ENCODE peak calls at places on chromosomes 13 and 19, in seven cellular contexts. One of them, this sample, is unnamed.

GRCh38 chr13:36377822-36378480 is 31.8 kb upstream of the SPART start:
- DNase-seq in A549: no peak
- DNase-seq in CD8-positive, alpha-beta T cell: no peak
- DNase-seq in GM10248: no peak
- DNase-seq in bronchial epithelial cell: peak; percentile 28
- DNase-seq in type B pancreatic cell: no peak
- DNase-seq in lower lobe of right lung: no peak
- DNase-seq in this sample: no peak

GRCh38 chr19:45419396-45419795 is 4.3 kb downstream of the ERCC1 start:
- DNase-seq in lower lobe of right lung: no peak
- DNase-seq in GM10248: peak; percentile 86
- DNase-seq in type B pancreatic cell: no peak
- DNase-seq in bronchial epithelial cell: no peak
- DNase-seq in A549: no peak
- DNase-seq in CD8-positive, alpha-beta T cell: no peak
- DNase-seq in this sample: peak; percentile 81

GRCh38 chr13:49262634-49263033 is 14.9 kb downstream of the CDADC1 start:
- DNase-seq in A549: no peak
- DNase-seq in GM10248: no peak
- DNase-seq in type B pancreatic cell: no peak
- DNase-seq in lower lobe of right lung: no peak
- DNase-seq in bronchial epithelial cell: no peak
- DNase-seq in CD8-positive, alpha-beta T cell: no peak
- DNase-seq in this sample: no peak

GRCh38 chr19:30443531-30444252 is 71.5 kb downstream of the ZNF536 start:
- DNase-seq in GM10248: no peak
- DNase-seq in CD8-positive, alpha-beta T cell: no peak
- DNase-seq in A549: no peak
- DNase-seq in bronchial epithelial cell: no peak
- DNase-seq in type B pancreatic cell: no peak
- DNase-seq in lower lobe of right lung: no peak
- DNase-seq in this sample: no peak

GRCh38 chr13:89401209-89401810 is 1730.1 kb downstream of the SLITRK5 start:
- DNase-seq in type B pancreatic cell: no peak
- DNase-seq in lower lobe of right lung: no peak
- DNase-seq in GM10248: no peak
- DNase-seq in bronchial epithelial cell: peak; percentile 92
- DNase-seq in CD8-positive, alpha-beta T cell: no peak
- DNase-seq in A549: no peak
- DNase-seq in this sample: no peak

GRCh38 chr19:50906217-50906616 is 5.0 kb downstream of the KLK4 start:
- DNase-seq in type B pancreatic cell: no peak
- DNase-seq in CD8-positive, alpha-beta T cell: peak; percentile 23
- DNase-seq in A549: peak; percentile 56
- DNase-seq in lower lobe of right lung: no peak
- DNase-seq in bronchial epithelial cell: no peak
- DNase-seq in GM10248: peak; percentile 46
- DNase-seq in this sample: peak; percentile 62

GRCh38 chr19:29687244-29687896 is 22.1 kb downstream of the PLEKHF1 start:
- DNase-seq in type B pancreatic cell: no peak
- DNase-seq in CD8-positive, alpha-beta T cell: no peak
- DNase-seq in lower lobe of right lung: no peak
- DNase-seq in A549: no peak
- DNase-seq in GM10248: no peak
- DNase-seq in bronchial epithelial cell: peak; percentile 79
- DNase-seq in this sample: no peak

GRCh38 chr13:26878465-26878864 is 117.9 kb upstream of the GPR12 start:
- DNase-seq in A549: no peak
- DNase-seq in GM10248: no peak
- DNase-seq in lower lobe of right lung: no peak
- DNase-seq in bronchial epithelial cell: no peak
- DNase-seq in type B pancreatic cell: no peak
- DNase-seq in CD8-positive, alpha-beta T cell: no peak
- DNase-seq in this sample: no peak

GRCh38 chr19:29492761-29493160 is 33.0 kb upstream of the VSTM2B start:
- DNase-seq in bronchial epithelial cell: no peak
- DNase-seq in type B pancreatic cell: no peak
- DNase-seq in CD8-positive, alpha-beta T cell: no peak
- DNase-seq in GM10248: no peak
- DNase-seq in A549: no peak
- DNase-seq in lower lobe of right lung: no peak
- DNase-seq in this sample: no peak

GRCh38 chr13:60398949-60399589 is 2.0 kb downstream of the TDRD3 start:
- DNase-seq in type B pancreatic cell: no peak
- DNase-seq in CD8-positive, alpha-beta T cell: no peak
- DNase-seq in A549: no peak
- DNase-seq in bronchial epithelial cell: peak; percentile 19
- DNase-seq in GM10248: no peak
- DNase-seq in lower lobe of right lung: no peak
- DNase-seq in this sample: no peak

GRCh38 chr19:7833225-7834156 is 3.5 kb downstream of the EVI5L start:
- DNase-seq in bronchial epithelial cell: peak; percentile 88
- DNase-seq in type B pancreatic cell: no peak
- DNase-seq in lower lobe of right lung: peak; percentile 92
- DNase-seq in A549: no peak
- DNase-seq in GM10248: no peak
- DNase-seq in CD8-positive, alpha-beta T cell: no peak
- DNase-seq in this sample: peak; percentile 8

GRCh38 chr13:105918842-105919741 is 616.4 kb downstream of the EFNB2 start:
- DNase-seq in bronchial epithelial cell: peak; percentile 92
- DNase-seq in CD8-positive, alpha-beta T cell: no peak
- DNase-seq in lower lobe of right lung: no peak
- DNase-seq in A549: peak; percentile 51
- DNase-seq in type B pancreatic cell: no peak
- DNase-seq in GM10248: no peak
- DNase-seq in this sample: no peak

GRCh38 chr19:27972291-27973040 is 1240.5 kb downstream of the UQCRFS1 start:
- DNase-seq in bronchial epithelial cell: peak; percentile 13
- DNase-seq in A549: no peak
- DNase-seq in CD8-positive, alpha-beta T cell: no peak
- DNase-seq in lower lobe of right lung: no peak
- DNase-seq in type B pancreatic cell: no peak
- DNase-seq in GM10248: no peak
- DNase-seq in this sample: no peak

GRCh38 chr19:52102163-52102562 is 6.6 kb upstream of the ZNF841 start:
- DNase-seq in CD8-positive, alpha-beta T cell: no peak
- DNase-seq in A549: no peak
- DNase-seq in bronchial epithelial cell: no peak
- DNase-seq in lower lobe of right lung: no peak
- DNase-seq in GM10248: no peak
- DNase-seq in type B pancreatic cell: no peak
- DNase-seq in this sample: no peak

GRCh38 chr13:72651196-72651595 is 76.2 kb downstream of the MZT1 start:
- DNase-seq in CD8-positive, alpha-beta T cell: no peak
- DNase-seq in bronchial epithelial cell: peak; percentile 33
- DNase-seq in type B pancreatic cell: no peak
- DNase-seq in GM10248: no peak
- DNase-seq in A549: no peak
- DNase-seq in lower lobe of right lung: no peak
- DNase-seq in this sample: no peak

GRCh38 chr19:34639491-34640085 is 37.4 kb downstream of the SCGB2B2 start:
- DNase-seq in A549: peak; percentile 36
- DNase-seq in type B pancreatic cell: no peak
- DNase-seq in lower lobe of right lung: no peak
- DNase-seq in CD8-positive, alpha-beta T cell: peak; percentile 71
- DNase-seq in bronchial epithelial cell: peak; percentile 42
- DNase-seq in GM10248: peak; percentile 43
- DNase-seq in this sample: peak; percentile 50

GRCh38 chr19:53504903-53505302 is 33.0 kb upstream of the ZNF331 start:
- DNase-seq in CD8-positive, alpha-beta T cell: no peak
- DNase-seq in GM10248: no peak
- DNase-seq in type B pancreatic cell: no peak
- DNase-seq in A549: no peak
- DNase-seq in lower lobe of right lung: no peak
- DNase-seq in bronchial epithelial cell: no peak
- DNase-seq in this sample: no peak

GRCh38 chr19:7505682-7506384 is 10.1 kb upstream of the ZNF358 start:
- DNase-seq in CD8-positive, alpha-beta T cell: no peak
- DNase-seq in GM10248: peak; percentile 75
- DNase-seq in bronchial epithelial cell: no peak
- DNase-seq in type B pancreatic cell: no peak
- DNase-seq in lower lobe of right lung: no peak
- DNase-seq in A549: no peak
- DNase-seq in this sample: peak; percentile 71

GRCh38 chr13:108561152-108561551 is 68.3 kb upstream of the MYO16 start:
- DNase-seq in type B pancreatic cell: no peak
- DNase-seq in CD8-positive, alpha-beta T cell: no peak
- DNase-seq in lower lobe of right lung: no peak
- DNase-seq in bronchial epithelial cell: no peak
- DNase-seq in GM10248: no peak
- DNase-seq in A549: no peak
- DNase-seq in this sample: no peak

GRCh38 chr13:112718318-112718717 is 28.5 kb downstream of the ATP11A start:
- DNase-seq in A549: no peak
- DNase-seq in type B pancreatic cell: no peak
- DNase-seq in lower lobe of right lung: no peak
- DNase-seq in GM10248: no peak
- DNase-seq in CD8-positive, alpha-beta T cell: no peak
- DNase-seq in bronchial epithelial cell: no peak
- DNase-seq in this sample: no peak

GRCh38 chr19:50792246-50792851 is 2.1 kb downstream of the ACP4 start:
- DNase-seq in A549: no peak
- DNase-seq in type B pancreatic cell: no peak
- DNase-seq in CD8-positive, alpha-beta T cell: no peak
- DNase-seq in GM10248: no peak
- DNase-seq in lower lobe of right lung: no peak
- DNase-seq in bronchial epithelial cell: no peak
- DNase-seq in this sample: no peak

GRCh38 chr13:77184455-77184854 is 142.4 kb downstream of the MYCBP2 start:
- DNase-seq in A549: no peak
- DNase-seq in bronchial epithelial cell: peak; percentile 80
- DNase-seq in CD8-positive, alpha-beta T cell: no peak
- DNase-seq in type B pancreatic cell: no peak
- DNase-seq in lower lobe of right lung: no peak
- DNase-seq in GM10248: peak; percentile 48
- DNase-seq in this sample: peak; percentile 41

DNA sequence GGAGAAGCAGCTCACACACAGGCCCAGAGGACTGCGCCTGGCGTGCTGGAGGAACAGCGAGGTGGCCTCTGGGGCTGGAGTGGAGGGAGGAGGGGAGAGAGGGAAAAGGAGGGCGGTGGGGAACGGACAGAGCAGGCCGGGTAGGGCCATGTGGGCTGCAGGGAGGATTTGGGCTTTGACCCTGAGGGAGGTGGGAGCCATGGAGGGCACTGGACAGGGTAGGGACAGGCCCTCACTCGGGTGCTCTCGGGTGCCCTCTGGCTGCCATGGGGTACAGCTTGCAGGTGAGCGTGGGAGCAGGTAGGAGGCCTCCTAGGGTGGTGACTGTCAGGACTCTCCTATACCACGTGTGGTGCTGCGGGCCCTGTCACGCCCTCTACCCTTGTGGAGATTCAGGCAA is 22.8 kb downstream of the PLIN4 start:
- DNase-seq in CD8-positive, alpha-beta T cell: no peak
- DNase-seq in A549: no peak
- DNase-seq in bronchial epithelial cell: peak; percentile 35
- DNase-seq in GM10248: no peak
- DNase-seq in lower lobe of right lung: no peak
- DNase-seq in type B pancreatic cell: no peak
- DNase-seq in this sample: no peak
- TF ChIP-seq CTCF in CD8-positive, alpha-beta T cell: no peak
- TF ChIP-seq CTCF in A549: peak; percentile 22
- TF ChIP-seq CTCF in bronchial epithelial cell: peak; percentile 70
- TF ChIP-seq CTCF in GM10248: peak; percentile 44
- TF ChIP-seq CTCF in lower lobe of right lung: no peak
- TF ChIP-seq CTCF in type B pancreatic cell: no peak
- TF ChIP-seq CTCF in this sample: no peak

GRCh38 chr19:20077791-20078463 is at the start of gene ZNF90:
- DNase-seq in lower lobe of right lung: peak; percentile 88
- DNase-seq in CD8-positive, alpha-beta T cell: peak; percentile 84
- DNase-seq in GM10248: peak; percentile 79
- DNase-seq in A549: no peak
- DNase-seq in type B pancreatic cell: peak; percentile 89
- DNase-seq in bronchial epithelial cell: peak; percentile 90
- DNase-seq in this sample: peak; percentile 78
- TF ChIP-seq CTCF in lower lobe of right lung: no peak
- TF ChIP-seq CTCF in CD8-positive, alpha-beta T cell: no peak
- TF ChIP-seq CTCF in GM10248: peak; percentile 11
- TF ChIP-seq CTCF in A549: no peak
- TF ChIP-seq CTCF in type B pancreatic cell: no peak
- TF ChIP-seq CTCF in bronchial epithelial cell: peak; percentile 21
- TF ChIP-seq CTCF in this sample: no peak

DNA sequence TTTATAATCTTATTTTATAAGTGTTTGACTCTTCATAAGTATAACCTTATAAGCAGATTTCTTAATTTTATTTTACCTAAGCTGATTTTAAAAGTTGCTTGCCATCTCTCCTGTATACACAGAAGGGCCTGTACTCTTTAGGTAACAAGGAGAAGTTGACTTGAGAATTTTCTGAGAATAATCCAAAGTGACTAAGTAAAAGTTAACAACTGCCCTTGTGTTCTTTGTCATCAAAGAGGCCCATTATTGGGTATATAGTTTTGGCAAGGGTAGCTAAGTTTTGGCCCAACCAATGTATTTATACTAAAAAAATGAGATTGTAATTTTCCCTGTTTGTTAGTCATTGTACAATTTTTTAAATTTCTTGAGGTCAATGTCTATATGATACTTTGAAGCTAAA is 3.2 kb downstream of the LCP1 start:
- DNase-seq in A549: no peak
- DNase-seq in GM10248: no peak
- DNase-seq in CD8-positive, alpha-beta T cell: no peak
- DNase-seq in bronchial epithelial cell: no peak
- DNase-seq in type B pancreatic cell: no peak
- DNase-seq in lower lobe of right lung: no peak
- DNase-seq in this sample: no peak
- TF ChIP-seq CTCF in A549: no peak
- TF ChIP-seq CTCF in GM10248: no peak
- TF ChIP-seq CTCF in CD8-positive, alpha-beta T cell: no peak
- TF ChIP-seq CTCF in bronchial epithelial cell: no peak
- TF ChIP-seq CTCF in type B pancreatic cell: no peak
- TF ChIP-seq CTCF in lower lobe of right lung: no peak
- TF ChIP-seq CTCF in this sample: no peak

GRCh38 chr13:69589531-69589930 is 518.1 kb upstream of the ATXN8OS start:
- DNase-seq in lower lobe of right lung: no peak
- DNase-seq in GM10248: no peak
- DNase-seq in CD8-positive, alpha-beta T cell: no peak
- DNase-seq in A549: no peak
- DNase-seq in type B pancreatic cell: no peak
- DNase-seq in bronchial epithelial cell: no peak
- DNase-seq in this sample: no peak

GRCh38 chr13:69580255-69580654 is 527.4 kb upstream of the ATXN8OS start:
- DNase-seq in bronchial epithelial cell: peak; percentile 59
- DNase-seq in CD8-positive, alpha-beta T cell: no peak
- DNase-seq in A549: no peak
- DNase-seq in type B pancreatic cell: no peak
- DNase-seq in GM10248: no peak
- DNase-seq in lower lobe of right lung: no peak
- DNase-seq in this sample: no peak

GRCh38 chr13:69591437-69591836 is 516.2 kb upstream of the ATXN8OS start:
- DNase-seq in bronchial epithelial cell: no peak
- DNase-seq in lower lobe of right lung: no peak
- DNase-seq in GM10248: no peak
- DNase-seq in A549: no peak
- DNase-seq in type B pancreatic cell: no peak
- DNase-seq in CD8-positive, alpha-beta T cell: no peak
- DNase-seq in this sample: no peak

DNA sequence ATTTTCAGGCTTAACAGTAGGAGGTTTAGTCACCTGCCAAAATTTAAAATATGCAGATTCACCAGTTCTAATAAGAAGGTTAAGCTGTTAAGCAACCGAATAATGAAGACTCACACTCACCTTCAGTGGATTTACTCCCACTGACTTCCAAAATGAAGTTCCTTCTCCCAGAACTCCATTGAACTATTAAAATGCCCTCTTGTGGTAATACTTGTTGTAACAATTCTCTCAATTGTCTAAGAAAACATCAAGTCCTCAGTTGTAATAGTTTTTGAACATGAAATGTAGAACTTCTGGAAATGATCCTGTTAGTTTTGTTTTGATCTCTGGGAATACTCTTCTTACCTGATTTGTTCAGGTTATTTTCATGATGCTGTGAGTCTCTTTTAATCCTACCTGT is 522.0 kb upstream of the ATXN8OS start:
- DNase-seq in A549: no peak
- DNase-seq in type B pancreatic cell: no peak
- DNase-seq in GM10248: no peak
- DNase-seq in CD8-positive, alpha-beta T cell: no peak
- DNase-seq in bronchial epithelial cell: no peak
- DNase-seq in lower lobe of right lung: no peak
- DNase-seq in this sample: no peak
- TF ChIP-seq CTCF in A549: no peak
- TF ChIP-seq CTCF in type B pancreatic cell: peak; percentile 44
- TF ChIP-seq CTCF in GM10248: no peak
- TF ChIP-seq CTCF in CD8-positive, alpha-beta T cell: no peak
- TF ChIP-seq CTCF in bronchial epithelial cell: no peak
- TF ChIP-seq CTCF in lower lobe of right lung: no peak
- TF ChIP-seq CTCF in this sample: no peak

This sample was measured in GM13977.